ENCODE peak calls at places on chromosomes 11 and 22, in seven cellular contexts. One of them, this sample, is unnamed.

GRCh38 chr11:69035150-69035958 is 13.4 kb upstream of the TPCN2 start:
- ATAC-seq in activated T-cell treated with anti-CD3 and anti-CD28 coated beads, Interleukin-2, amount 50 U/mL, for 4 hours: no peak
- ATAC-seq in SK-N-SH treated with all-trans-retinoic acid at 6 μM for 48 hours: no peak
- ATAC-seq in pancreas: peak; percentile 21
- ATAC-seq in A549: no peak
- ATAC-seq in left ventricle myocardium superior: peak; percentile 58
- ATAC-seq in RWPE2: no peak
- ATAC-seq in this sample: peak; percentile 46

GRCh38 chr22:40919446-40919845 is 31.7 kb upstream of the RBX1 start:
- ATAC-seq in activated T-cell treated with anti-CD3 and anti-CD28 coated beads, Interleukin-2, amount 50 U/mL, for 4 hours: no peak
- ATAC-seq in SK-N-SH treated with all-trans-retinoic acid at 6 μM for 48 hours: no peak
- ATAC-seq in pancreas: no peak
- ATAC-seq in A549: no peak
- ATAC-seq in left ventricle myocardium superior: no peak
- ATAC-seq in RWPE2: no peak
- ATAC-seq in this sample: peak; percentile 31

GRCh38 chr22:21959274-21960074 is 6.8 kb upstream of the PPM1F start:
- ATAC-seq in activated T-cell treated with anti-CD3 and anti-CD28 coated beads, Interleukin-2, amount 50 U/mL, for 4 hours: no peak
- ATAC-seq in SK-N-SH treated with all-trans-retinoic acid at 6 μM for 48 hours: no peak
- ATAC-seq in pancreas: no peak
- ATAC-seq in A549: no peak
- ATAC-seq in left ventricle myocardium superior: no peak
- ATAC-seq in RWPE2: no peak
- ATAC-seq in this sample: peak; percentile 2

GRCh38 chr11:111766834-111767142 is 599 bp upstream of the PPP2R1B start:
- ATAC-seq in activated T-cell treated with anti-CD3 and anti-CD28 coated beads, Interleukin-2, amount 50 U/mL, for 4 hours: no peak
- ATAC-seq in SK-N-SH treated with all-trans-retinoic acid at 6 μM for 48 hours: peak; percentile 58
- ATAC-seq in pancreas: peak; percentile 48
- ATAC-seq in A549: peak; percentile 66
- ATAC-seq in left ventricle myocardium superior: peak; percentile 57
- ATAC-seq in RWPE2: no peak
- ATAC-seq in this sample: peak; percentile 65

GRCh38 chr22:43293661-43294392 is 49.3 kb downstream of the SCUBE1 start:
- ATAC-seq in activated T-cell treated with anti-CD3 and anti-CD28 coated beads, Interleukin-2, amount 50 U/mL, for 4 hours: no peak
- ATAC-seq in SK-N-SH treated with all-trans-retinoic acid at 6 μM for 48 hours: peak; percentile 16
- ATAC-seq in pancreas: no peak
- ATAC-seq in A549: peak; percentile 48
- ATAC-seq in left ventricle myocardium superior: peak; percentile 16
- ATAC-seq in RWPE2: no peak
- ATAC-seq in this sample: peak; percentile 83

GRCh38 chr11:72781063-72781312 is 12.9 kb downstream of the STARD10 start:
- ATAC-seq in activated T-cell treated with anti-CD3 and anti-CD28 coated beads, Interleukin-2, amount 50 U/mL, for 4 hours: no peak
- ATAC-seq in SK-N-SH treated with all-trans-retinoic acid at 6 μM for 48 hours: no peak
- ATAC-seq in pancreas: peak; percentile 10
- ATAC-seq in A549: no peak
- ATAC-seq in left ventricle myocardium superior: no peak
- ATAC-seq in RWPE2: peak; percentile 17
- ATAC-seq in this sample: peak; percentile 12

GRCh38 chr11:119671561-119672015 is 57.4 kb downstream of the NECTIN1 start:
- ATAC-seq in activated T-cell treated with anti-CD3 and anti-CD28 coated beads, Interleukin-2, amount 50 U/mL, for 4 hours: no peak
- ATAC-seq in SK-N-SH treated with all-trans-retinoic acid at 6 μM for 48 hours: peak; percentile 34
- ATAC-seq in pancreas: peak; percentile 5
- ATAC-seq in A549: no peak
- ATAC-seq in left ventricle myocardium superior: peak; percentile 67
- ATAC-seq in RWPE2: no peak
- ATAC-seq in this sample: no peak

GRCh38 chr11:72863091-72863490 is 48.9 kb downstream of the ATG16L2 start:
- ATAC-seq in activated T-cell treated with anti-CD3 and anti-CD28 coated beads, Interleukin-2, amount 50 U/mL, for 4 hours: no peak
- ATAC-seq in SK-N-SH treated with all-trans-retinoic acid at 6 μM for 48 hours: no peak
- ATAC-seq in pancreas: no peak
- ATAC-seq in A549: no peak
- ATAC-seq in left ventricle myocardium superior: no peak
- ATAC-seq in RWPE2: no peak
- ATAC-seq in this sample: no peak

GRCh38 chr11:72599325-72600117 is 74.7 kb downstream of the PDE2A start:
- ATAC-seq in activated T-cell treated with anti-CD3 and anti-CD28 coated beads, Interleukin-2, amount 50 U/mL, for 4 hours: no peak
- ATAC-seq in SK-N-SH treated with all-trans-retinoic acid at 6 μM for 48 hours: peak; percentile 9
- ATAC-seq in pancreas: no peak
- ATAC-seq in A549: peak; percentile 27
- ATAC-seq in left ventricle myocardium superior: no peak
- ATAC-seq in RWPE2: peak; percentile 31
- ATAC-seq in this sample: no peak

GRCh38 chr11:73965076-73965763 is 14.4 kb downstream of the DNAJB13 start:
- ATAC-seq in activated T-cell treated with anti-CD3 and anti-CD28 coated beads, Interleukin-2, amount 50 U/mL, for 4 hours: no peak
- ATAC-seq in SK-N-SH treated with all-trans-retinoic acid at 6 μM for 48 hours: peak; percentile 9
- ATAC-seq in pancreas: no peak
- ATAC-seq in A549: peak; percentile 56
- ATAC-seq in left ventricle myocardium superior: peak; percentile 22
- ATAC-seq in RWPE2: no peak
- ATAC-seq in this sample: no peak

GRCh38 chr11:695606-696381 is at the start of gene TMEM80:
- ATAC-seq in activated T-cell treated with anti-CD3 and anti-CD28 coated beads, Interleukin-2, amount 50 U/mL, for 4 hours: peak; percentile 80
- ATAC-seq in SK-N-SH treated with all-trans-retinoic acid at 6 μM for 48 hours: peak; percentile 88
- ATAC-seq in pancreas: peak; percentile 90
- ATAC-seq in A549: peak; percentile 75
- ATAC-seq in left ventricle myocardium superior: peak; percentile 90
- ATAC-seq in RWPE2: peak; percentile 74
- ATAC-seq in this sample: peak; percentile 84

GRCh38 chr11:105298630-105299029 is 159.1 kb upstream of the CARD18 start:
- ATAC-seq in activated T-cell treated with anti-CD3 and anti-CD28 coated beads, Interleukin-2, amount 50 U/mL, for 4 hours: no peak
- ATAC-seq in SK-N-SH treated with all-trans-retinoic acid at 6 μM for 48 hours: no peak
- ATAC-seq in pancreas: no peak
- ATAC-seq in A549: no peak
- ATAC-seq in left ventricle myocardium superior: no peak
- ATAC-seq in RWPE2: no peak
- ATAC-seq in this sample: no peak

GRCh38 chr11:67276821-67277230 is 10.6 kb downstream of the GRK2 start:
- ATAC-seq in activated T-cell treated with anti-CD3 and anti-CD28 coated beads, Interleukin-2, amount 50 U/mL, for 4 hours: peak; percentile 23
- ATAC-seq in SK-N-SH treated with all-trans-retinoic acid at 6 μM for 48 hours: no peak
- ATAC-seq in pancreas: peak; percentile 33
- ATAC-seq in A549: no peak
- ATAC-seq in left ventricle myocardium superior: peak; percentile 26
- ATAC-seq in RWPE2: no peak
- ATAC-seq in this sample: peak; percentile 23

GRCh38 chr11:81870066-81870412 is 863.6 kb downstream of the FAM181B start:
- ATAC-seq in activated T-cell treated with anti-CD3 and anti-CD28 coated beads, Interleukin-2, amount 50 U/mL, for 4 hours: peak; percentile 73
- ATAC-seq in SK-N-SH treated with all-trans-retinoic acid at 6 μM for 48 hours: no peak
- ATAC-seq in pancreas: no peak
- ATAC-seq in A549: no peak
- ATAC-seq in left ventricle myocardium superior: no peak
- ATAC-seq in RWPE2: no peak
- ATAC-seq in this sample: no peak

GRCh38 chr11:10623797-10624761 is 55.6 kb upstream of the LYVE1 start:
- ATAC-seq in activated T-cell treated with anti-CD3 and anti-CD28 coated beads, Interleukin-2, amount 50 U/mL, for 4 hours: no peak
- ATAC-seq in SK-N-SH treated with all-trans-retinoic acid at 6 μM for 48 hours: peak; percentile 75
- ATAC-seq in pancreas: peak; percentile 49
- ATAC-seq in A549: peak; percentile 48
- ATAC-seq in left ventricle myocardium superior: peak; percentile 50
- ATAC-seq in RWPE2: no peak
- ATAC-seq in this sample: peak; percentile 69

GRCh38 chr11:75816561-75817239 is 1.7 kb downstream of the UVRAG start:
- ATAC-seq in activated T-cell treated with anti-CD3 and anti-CD28 coated beads, Interleukin-2, amount 50 U/mL, for 4 hours: no peak
- ATAC-seq in SK-N-SH treated with all-trans-retinoic acid at 6 μM for 48 hours: no peak
- ATAC-seq in pancreas: no peak
- ATAC-seq in A549: no peak
- ATAC-seq in left ventricle myocardium superior: no peak
- ATAC-seq in RWPE2: no peak
- ATAC-seq in this sample: no peak

GRCh38 chr11:10604340-10604748 is 35.9 kb upstream of the LYVE1 start:
- ATAC-seq in activated T-cell treated with anti-CD3 and anti-CD28 coated beads, Interleukin-2, amount 50 U/mL, for 4 hours: no peak
- ATAC-seq in SK-N-SH treated with all-trans-retinoic acid at 6 μM for 48 hours: no peak
- ATAC-seq in pancreas: peak; percentile 14
- ATAC-seq in A549: no peak
- ATAC-seq in left ventricle myocardium superior: peak; percentile 79
- ATAC-seq in RWPE2: peak; percentile 76
- ATAC-seq in this sample: peak; percentile 68

GRCh38 chr22:29043906-29044575 is 17.6 kb downstream of the C22orf31 start:
- ATAC-seq in activated T-cell treated with anti-CD3 and anti-CD28 coated beads, Interleukin-2, amount 50 U/mL, for 4 hours: no peak
- ATAC-seq in SK-N-SH treated with all-trans-retinoic acid at 6 μM for 48 hours: peak; percentile 61
- ATAC-seq in pancreas: no peak
- ATAC-seq in A549: no peak
- ATAC-seq in left ventricle myocardium superior: no peak
- ATAC-seq in RWPE2: peak; percentile 41
- ATAC-seq in this sample: no peak

GRCh38 chr22:38462960-38463784 is 4.7 kb upstream of the KDELR3 start:
- ATAC-seq in activated T-cell treated with anti-CD3 and anti-CD28 coated beads, Interleukin-2, amount 50 U/mL, for 4 hours: no peak
- ATAC-seq in SK-N-SH treated with all-trans-retinoic acid at 6 μM for 48 hours: no peak
- ATAC-seq in pancreas: peak; percentile 6
- ATAC-seq in A549: no peak
- ATAC-seq in left ventricle myocardium superior: peak; percentile 78
- ATAC-seq in RWPE2: no peak
- ATAC-seq in this sample: no peak

GRCh38 chr11:68380786-68381622 is 68.6 kb downstream of the LRP5 start:
- ATAC-seq in activated T-cell treated with anti-CD3 and anti-CD28 coated beads, Interleukin-2, amount 50 U/mL, for 4 hours: no peak
- ATAC-seq in SK-N-SH treated with all-trans-retinoic acid at 6 μM for 48 hours: no peak
- ATAC-seq in pancreas: peak; percentile 7
- ATAC-seq in A549: peak; percentile 6
- ATAC-seq in left ventricle myocardium superior: peak; percentile 55
- ATAC-seq in RWPE2: no peak
- ATAC-seq in this sample: peak; percentile 38

GRCh38 chr11:111990381-111990780 is 34.8 kb upstream of the DLAT start:
- ATAC-seq in activated T-cell treated with anti-CD3 and anti-CD28 coated beads, Interleukin-2, amount 50 U/mL, for 4 hours: no peak
- ATAC-seq in SK-N-SH treated with all-trans-retinoic acid at 6 μM for 48 hours: no peak
- ATAC-seq in pancreas: no peak
- ATAC-seq in A549: no peak
- ATAC-seq in left ventricle myocardium superior: no peak
- ATAC-seq in RWPE2: no peak
- ATAC-seq in this sample: no peak

GRCh38 chr11:105007463-105007862 is 15.5 kb downstream of the CASP5 start:
- ATAC-seq in activated T-cell treated with anti-CD3 and anti-CD28 coated beads, Interleukin-2, amount 50 U/mL, for 4 hours: no peak
- ATAC-seq in SK-N-SH treated with all-trans-retinoic acid at 6 μM for 48 hours: no peak
- ATAC-seq in pancreas: no peak
- ATAC-seq in A549: no peak
- ATAC-seq in left ventricle myocardium superior: no peak
- ATAC-seq in RWPE2: no peak
- ATAC-seq in this sample: no peak

GRCh38 chr22:38461057-38461413 is 6.0 kb upstream of the KCNJ4 start:
- ATAC-seq in activated T-cell treated with anti-CD3 and anti-CD28 coated beads, Interleukin-2, amount 50 U/mL, for 4 hours: peak; percentile 21
- ATAC-seq in SK-N-SH treated with all-trans-retinoic acid at 6 μM for 48 hours: peak; percentile 51
- ATAC-seq in pancreas: peak; percentile 27
- ATAC-seq in A549: peak; percentile 49
- ATAC-seq in left ventricle myocardium superior: peak; percentile 15
- ATAC-seq in RWPE2: peak; percentile 25
- ATAC-seq in this sample: peak; percentile 31

GRCh38 chr11:102577182-102577581 is 46.6 kb upstream of the MMP7 start:
- ATAC-seq in activated T-cell treated with anti-CD3 and anti-CD28 coated beads, Interleukin-2, amount 50 U/mL, for 4 hours: peak; percentile 34
- ATAC-seq in SK-N-SH treated with all-trans-retinoic acid at 6 μM for 48 hours: no peak
- ATAC-seq in pancreas: peak; percentile 32
- ATAC-seq in A549: no peak
- ATAC-seq in left ventricle myocardium superior: no peak
- ATAC-seq in RWPE2: no peak
- ATAC-seq in this sample: no peak

GRCh38 chr11:88603499-88603898 is 266.0 kb upstream of the CTSC start:
- ATAC-seq in activated T-cell treated with anti-CD3 and anti-CD28 coated beads, Interleukin-2, amount 50 U/mL, for 4 hours: no peak
- ATAC-seq in SK-N-SH treated with all-trans-retinoic acid at 6 μM for 48 hours: no peak
- ATAC-seq in pancreas: no peak
- ATAC-seq in A549: no peak
- ATAC-seq in left ventricle myocardium superior: peak; percentile 19
- ATAC-seq in RWPE2: no peak
- ATAC-seq in this sample: no peak

GRCh38 chr11:10728779-10729472 is 22.1 kb upstream of the CTR9 start:
- ATAC-seq in activated T-cell treated with anti-CD3 and anti-CD28 coated beads, Interleukin-2, amount 50 U/mL, for 4 hours: no peak
- ATAC-seq in SK-N-SH treated with all-trans-retinoic acid at 6 μM for 48 hours: peak; percentile 56
- ATAC-seq in pancreas: no peak
- ATAC-seq in A549: no peak
- ATAC-seq in left ventricle myocardium superior: no peak
- ATAC-seq in RWPE2: no peak
- ATAC-seq in this sample: no peak

GRCh38 chr11:15837901-15838489 is 518.4 kb downstream of the SOX6 start:
- ATAC-seq in activated T-cell treated with anti-CD3 and anti-CD28 coated beads, Interleukin-2, amount 50 U/mL, for 4 hours: no peak
- ATAC-seq in SK-N-SH treated with all-trans-retinoic acid at 6 μM for 48 hours: no peak
- ATAC-seq in pancreas: peak; percentile 69
- ATAC-seq in A549: no peak
- ATAC-seq in left ventricle myocardium superior: no peak
- ATAC-seq in RWPE2: no peak
- ATAC-seq in this sample: no peak

GRCh38 chr11:11577246-11577855 is 44.5 kb downstream of the GALNT18 start:
- ATAC-seq in activated T-cell treated with anti-CD3 and anti-CD28 coated beads, Interleukin-2, amount 50 U/mL, for 4 hours: no peak
- ATAC-seq in SK-N-SH treated with all-trans-retinoic acid at 6 μM for 48 hours: no peak
- ATAC-seq in pancreas: no peak
- ATAC-seq in A549: no peak
- ATAC-seq in left ventricle myocardium superior: peak; percentile 13
- ATAC-seq in RWPE2: peak; percentile 84
- ATAC-seq in this sample: no peak

GRCh38 chr22:42533638-42533977 is 14.0 kb upstream of the RRP7A start:
- ATAC-seq in activated T-cell treated with anti-CD3 and anti-CD28 coated beads, Interleukin-2, amount 50 U/mL, for 4 hours: no peak
- ATAC-seq in SK-N-SH treated with all-trans-retinoic acid at 6 μM for 48 hours: no peak
- ATAC-seq in pancreas: no peak
- ATAC-seq in A549: no peak
- ATAC-seq in left ventricle myocardium superior: no peak
- ATAC-seq in RWPE2: no peak
- ATAC-seq in this sample: no peak

GRCh38 chr11:70306586-70307033 is 36.1 kb downstream of the PPFIA1 start:
- ATAC-seq in activated T-cell treated with anti-CD3 and anti-CD28 coated beads, Interleukin-2, amount 50 U/mL, for 4 hours: no peak
- ATAC-seq in SK-N-SH treated with all-trans-retinoic acid at 6 μM for 48 hours: peak; percentile 52
- ATAC-seq in pancreas: peak; percentile 28
- ATAC-seq in A549: peak; percentile 45
- ATAC-seq in left ventricle myocardium superior: no peak
- ATAC-seq in RWPE2: peak; percentile 69
- ATAC-seq in this sample: no peak

GRCh38 chr11:71272161-71272560 is 19.8 kb upstream of the SHANK2 start:
- ATAC-seq in activated T-cell treated with anti-CD3 and anti-CD28 coated beads, Interleukin-2, amount 50 U/mL, for 4 hours: no peak
- ATAC-seq in SK-N-SH treated with all-trans-retinoic acid at 6 μM for 48 hours: no peak
- ATAC-seq in pancreas: no peak
- ATAC-seq in A549: no peak
- ATAC-seq in left ventricle myocardium superior: no peak
- ATAC-seq in RWPE2: no peak
- ATAC-seq in this sample: no peak

GRCh38 chr11:70828498-70829159 is 423.7 kb downstream of the SHANK2 start:
- ATAC-seq in activated T-cell treated with anti-CD3 and anti-CD28 coated beads, Interleukin-2, amount 50 U/mL, for 4 hours: no peak
- ATAC-seq in SK-N-SH treated with all-trans-retinoic acid at 6 μM for 48 hours: no peak
- ATAC-seq in pancreas: no peak
- ATAC-seq in A549: no peak
- ATAC-seq in left ventricle myocardium superior: peak; percentile 38
- ATAC-seq in RWPE2: no peak
- ATAC-seq in this sample: no peak

GRCh38 chr11:77726524-77726923 is 88.9 kb upstream of the CLNS1A start:
- ATAC-seq in activated T-cell treated with anti-CD3 and anti-CD28 coated beads, Interleukin-2, amount 50 U/mL, for 4 hours: no peak
- ATAC-seq in SK-N-SH treated with all-trans-retinoic acid at 6 μM for 48 hours: no peak
- ATAC-seq in pancreas: no peak
- ATAC-seq in A549: no peak
- ATAC-seq in left ventricle myocardium superior: no peak
- ATAC-seq in RWPE2: no peak
- ATAC-seq in this sample: no peak

This sample was measured in gastroesophageal sphincter.